ENCODE peak calls at places on chromosomes 16 and 17, in six cellular contexts. One of them, this sample, is unnamed. For H3K4me1, the result is how much of the 10 kb centered on the place peaks cover.

GRCh38 chr16:67657017-67657608 is 2.9 kb downstream of the ACD start:
- DNase-seq in A549: no peak
- DNase-seq in HCT116: no peak
- DNase-seq in HepG2: no peak
- DNase-seq in GM12878: no peak
- DNase-seq in Panc1: no peak
- DNase-seq in this sample: no peak

GRCh38 chr17:83125515-83126274 is 46.3 kb downstream of the METRNL start:
- DNase-seq in A549: no peak
- DNase-seq in GM12878: no peak
- DNase-seq in HepG2: no peak
- DNase-seq in Panc1: no peak
- DNase-seq in HCT116: no peak
- DNase-seq in this sample: no peak

GRCh38 chr16:6573577-6573976 is 759.1 kb upstream of the RBFOX1 start:
- DNase-seq in Panc1: no peak
- DNase-seq in GM12878: no peak
- DNase-seq in HepG2: peak
- DNase-seq in HCT116: no peak
- DNase-seq in A549: no peak
- DNase-seq in this sample: peak

GRCh38 chr17:75476274-75476673 is 19.8 kb downstream of the TMEM94 start:
- DNase-seq in Panc1: no peak
- DNase-seq in GM12878: no peak
- DNase-seq in A549: no peak
- DNase-seq in HCT116: no peak
- DNase-seq in HepG2: no peak
- DNase-seq in this sample: no peak

GRCh38 chr17:75625813-75626486 is 7.3 kb upstream of the SMIM5 start:
- DNase-seq in Panc1: no peak
- DNase-seq in GM12878: no peak
- DNase-seq in A549: peak
- DNase-seq in HCT116: no peak
- DNase-seq in HepG2: peak
- DNase-seq in this sample: peak

GRCh38 chr16:5004311-5004710 is 29.4 kb downstream of the NAGPA start:
- DNase-seq in A549: no peak
- DNase-seq in HepG2: no peak
- DNase-seq in GM12878: no peak
- DNase-seq in HCT116: no peak
- DNase-seq in Panc1: no peak
- DNase-seq in this sample: no peak

GRCh38 chr17:60139438-60140285 is 10.1 kb upstream of the CA4 start:
- DNase-seq in HCT116: peak
- DNase-seq in GM12878: no peak
- DNase-seq in A549: peak
- DNase-seq in Panc1: no peak
- DNase-seq in HepG2: peak
- DNase-seq in this sample: peak

GRCh38 chr16:16021988-16022682 is 72.7 kb downstream of the ABCC1 start:
- DNase-seq in HepG2: peak
- DNase-seq in Panc1: peak
- DNase-seq in HCT116: peak
- DNase-seq in A549: peak
- DNase-seq in GM12878: no peak
- DNase-seq in this sample: no peak

GRCh38 chr16:4361944-4362311 is 9.7 kb upstream of the VASN start:
- DNase-seq in HepG2: no peak
- DNase-seq in GM12878: no peak
- DNase-seq in A549: no peak
- DNase-seq in HCT116: no peak
- DNase-seq in Panc1: no peak
- DNase-seq in this sample: no peak

GRCh38 chr17:9971991-9972390 is 66.9 kb upstream of the RCVRN start:
- DNase-seq in HCT116: no peak
- DNase-seq in GM12878: no peak
- DNase-seq in Panc1: no peak
- DNase-seq in HepG2: no peak
- DNase-seq in A549: no peak
- DNase-seq in this sample: no peak

GRCh38 chr17:40560592-40561293 is 4.5 kb downstream of the CCR7 start:
- DNase-seq in Panc1: no peak
- DNase-seq in A549: no peak
- DNase-seq in HCT116: no peak
- DNase-seq in GM12878: peak
- DNase-seq in HepG2: no peak
- DNase-seq in this sample: no peak

GRCh38 chr17:39923836-39924690 is 3.3 kb downstream of the ORMDL3 start:
- DNase-seq in HCT116: no peak
- DNase-seq in HepG2: peak
- DNase-seq in Panc1: no peak
- DNase-seq in A549: no peak
- DNase-seq in GM12878: no peak
- DNase-seq in this sample: no peak

GRCh38 chr17:28554565-28554964 is 2.1 kb upstream of the UNC119 start:
- DNase-seq in A549: no peak
- DNase-seq in GM12878: no peak
- DNase-seq in HCT116: no peak
- DNase-seq in HepG2: no peak
- DNase-seq in Panc1: no peak
- DNase-seq in this sample: no peak

GRCh38 chr17:78781339-78782304 is at the start of gene CYTH1:
- DNase-seq in GM12878: no peak
- DNase-seq in HCT116: no peak
- DNase-seq in HepG2: no peak
- DNase-seq in A549: no peak
- DNase-seq in Panc1: no peak
- DNase-seq in this sample: peak

GRCh38 chr16:88067530-88068411 is 116.5 kb downstream of the BANP start:
- DNase-seq in HepG2: no peak
- DNase-seq in GM12878: no peak
- DNase-seq in A549: no peak
- DNase-seq in Panc1: no peak
- DNase-seq in HCT116: no peak
- DNase-seq in this sample: no peak

GRCh38 chr17:27552467-27552779 is 78.6 kb upstream of the LGALS9 start:
- DNase-seq in A549: peak
- DNase-seq in GM12878: no peak
- DNase-seq in HCT116: peak
- DNase-seq in Panc1: no peak
- DNase-seq in HepG2: peak
- DNase-seq in this sample: no peak

GRCh38 chr16:70254965-70255286 is 3.2 kb upstream of the EXOSC6 start:
- DNase-seq in HepG2: no peak
- DNase-seq in GM12878: no peak
- DNase-seq in HCT116: no peak
- DNase-seq in Panc1: no peak
- DNase-seq in A549: no peak
- DNase-seq in this sample: no peak

GRCh38 chr16:53809088-53809951 is 105.4 kb downstream of the FTO start:
- DNase-seq in HCT116: no peak
- DNase-seq in A549: no peak
- DNase-seq in HepG2: no peak
- DNase-seq in GM12878: no peak
- DNase-seq in Panc1: no peak
- DNase-seq in this sample: no peak

GRCh38 chr17:44966348-44967025 is 1.6 kb downstream of the C1QL1 start:
- DNase-seq in HepG2: no peak
- DNase-seq in Panc1: no peak
- DNase-seq in GM12878: no peak
- DNase-seq in HCT116: no peak
- DNase-seq in A549: no peak
- DNase-seq in this sample: peak

GRCh38 chr16:1164975-1165374 is 12.1 kb downstream of the CACNA1H start:
- DNase-seq in GM12878: no peak
- DNase-seq in HepG2: no peak
- DNase-seq in HCT116: no peak
- DNase-seq in Panc1: no peak
- DNase-seq in A549: no peak
- DNase-seq in this sample: no peak

GRCh38 chr16:2426941-2427361 is 2.3 kb upstream of the CCNF start:
- DNase-seq in HCT116: no peak
- DNase-seq in HepG2: no peak
- DNase-seq in GM12878: no peak
- DNase-seq in Panc1: no peak
- DNase-seq in A549: no peak
- DNase-seq in this sample: no peak

GRCh38 chr17:14741516-14741915 is 440.6 kb downstream of the HS3ST3B1 start:
- DNase-seq in HCT116: no peak
- DNase-seq in A549: peak
- DNase-seq in Panc1: no peak
- DNase-seq in HepG2: no peak
- DNase-seq in GM12878: no peak
- DNase-seq in this sample: no peak

GRCh38 chr17:14736631-14737030 is 435.8 kb downstream of the HS3ST3B1 start:
- DNase-seq in GM12878: no peak
- DNase-seq in A549: no peak
- DNase-seq in HCT116: no peak
- DNase-seq in HepG2: no peak
- DNase-seq in Panc1: no peak
- DNase-seq in this sample: no peak

GRCh38 chr17:14738652-14738988 is 437.7 kb downstream of the HS3ST3B1 start:
- DNase-seq in GM12878: no peak
- DNase-seq in Panc1: no peak
- DNase-seq in A549: peak
- DNase-seq in HCT116: no peak
- DNase-seq in HepG2: no peak
- DNase-seq in this sample: no peak

GRCh38 chr17:14739656-14740431 is 439.0 kb downstream of the HS3ST3B1 start:
- DNase-seq in Panc1: no peak
- DNase-seq in HCT116: no peak
- DNase-seq in GM12878: no peak
- DNase-seq in A549: no peak
- DNase-seq in HepG2: no peak
- DNase-seq in this sample: no peak

DNA sequence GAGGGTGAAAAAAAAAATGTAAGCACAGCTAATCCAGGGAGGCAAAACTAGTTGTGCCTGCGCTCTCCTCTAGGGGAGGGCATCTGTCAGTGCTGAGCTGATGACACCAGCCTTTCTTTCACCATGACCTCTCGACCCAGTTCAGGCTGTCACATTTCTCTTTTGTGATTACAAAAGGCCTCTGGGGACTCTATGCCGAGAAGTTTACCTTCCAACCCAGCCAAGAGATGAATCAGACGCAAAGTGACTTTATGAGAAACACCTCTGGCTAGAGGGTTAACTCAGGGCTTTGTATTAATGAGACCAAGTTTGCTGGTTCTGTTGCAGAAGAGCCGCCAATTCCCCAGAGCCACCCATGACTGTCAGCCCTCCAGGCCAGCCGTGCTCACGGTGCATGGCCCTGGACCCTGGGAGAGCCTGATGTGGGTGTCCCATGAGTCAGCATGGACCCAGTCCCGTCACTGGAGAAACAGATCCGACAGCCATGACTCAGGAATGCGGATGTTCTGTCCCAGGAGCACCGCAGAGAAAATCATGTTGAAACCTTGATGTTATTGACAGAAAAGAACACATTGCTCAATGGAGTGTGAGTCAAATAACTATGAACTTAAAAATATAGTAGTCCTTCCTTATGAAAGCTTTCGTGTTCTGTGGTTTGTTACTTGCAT is 437.2 kb downstream of the HS3ST3B1 start:
- DNase-seq in A549: peak
- DNase-seq in GM12878: no peak
- DNase-seq in HepG2: peak
- DNase-seq in Panc1: peak
- DNase-seq in HCT116: no peak
- DNase-seq in this sample: peak
- TF ChIP-seq REST in A549: no peak
- TF ChIP-seq REST in GM12878: no peak
- TF ChIP-seq REST in HepG2: no peak
- TF ChIP-seq REST in Panc1: no peak
- TF ChIP-seq REST in HCT116: no peak
- TF ChIP-seq REST in this sample: no peak

GRCh38 chr17:81454473-81454872 is 58.1 kb downstream of the ACTG1 start:
- DNase-seq in GM12878: no peak
- DNase-seq in A549: no peak
- DNase-seq in HCT116: no peak
- DNase-seq in HepG2: no peak
- DNase-seq in Panc1: no peak
- DNase-seq in this sample: no peak
- H3K4me1 ChIP-seq in GM12878: under half
- H3K4me1 ChIP-seq in A549: under half
- H3K4me1 ChIP-seq in HCT116: under half
- H3K4me1 ChIP-seq in HepG2: under half
- H3K4me1 ChIP-seq in Panc1: under half
- H3K4me1 ChIP-seq in this sample: under half

GRCh38 chr17:77184474-77184873 is 43.7 kb downstream of the SEC14L1 start:
- DNase-seq in HepG2: no peak
- DNase-seq in HCT116: no peak
- DNase-seq in Panc1: no peak
- DNase-seq in GM12878: no peak
- DNase-seq in A549: no peak
- DNase-seq in this sample: no peak
- TF ChIP-seq REST in HepG2: no peak
- TF ChIP-seq REST in HCT116: no peak
- TF ChIP-seq REST in Panc1: no peak
- TF ChIP-seq REST in GM12878: no peak
- TF ChIP-seq REST in A549: no peak
- TF ChIP-seq REST in this sample: no peak

GRCh38 chr17:19294443-19294842 is 57.3 kb downstream of the EPN2 start:
- DNase-seq in A549: no peak
- DNase-seq in Panc1: no peak
- DNase-seq in GM12878: no peak
- DNase-seq in HCT116: no peak
- DNase-seq in HepG2: no peak
- DNase-seq in this sample: no peak
- H3K4me1 ChIP-seq in A549: under half
- H3K4me1 ChIP-seq in Panc1: under half
- H3K4me1 ChIP-seq in GM12878: under half
- H3K4me1 ChIP-seq in HCT116: under half
- H3K4me1 ChIP-seq in HepG2: under half
- H3K4me1 ChIP-seq in this sample: under half

GRCh38 chr16:26772503-26772902 is 294.2 kb upstream of the C16orf82 start:
- DNase-seq in GM12878: no peak
- DNase-seq in HepG2: no peak
- DNase-seq in Panc1: no peak
- DNase-seq in A549: no peak
- DNase-seq in HCT116: no peak
- DNase-seq in this sample: no peak
- TF ChIP-seq REST in GM12878: no peak
- TF ChIP-seq REST in HepG2: no peak
- TF ChIP-seq REST in Panc1: no peak
- TF ChIP-seq REST in A549: no peak
- TF ChIP-seq REST in HCT116: no peak
- TF ChIP-seq REST in this sample: no peak

DNA sequence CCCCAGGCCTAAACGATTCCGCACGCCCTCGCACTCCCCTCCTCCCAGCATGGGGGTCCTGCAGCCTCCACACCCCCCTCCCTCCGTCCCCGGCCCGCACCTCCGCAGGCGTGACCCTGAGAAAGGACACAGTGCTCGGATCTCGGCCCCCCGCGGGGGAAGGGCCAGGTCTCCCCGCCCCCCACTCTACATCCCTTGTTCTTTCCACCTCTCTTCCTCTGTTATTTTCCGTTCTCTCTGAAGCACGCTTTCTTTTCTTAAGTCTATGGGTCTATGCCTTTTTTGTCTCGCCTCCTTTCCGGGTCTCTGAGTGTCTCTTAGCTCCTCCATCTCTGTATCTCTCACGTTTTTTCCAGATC is 2.0 kb upstream of the HES7 start:
- DNase-seq in Panc1: no peak
- DNase-seq in HepG2: no peak
- DNase-seq in A549: no peak
- DNase-seq in GM12878: no peak
- DNase-seq in HCT116: no peak
- DNase-seq in this sample: peak
- H3K4me1 ChIP-seq in Panc1: under half
- H3K4me1 ChIP-seq in HepG2: under half
- H3K4me1 ChIP-seq in A549: under half
- H3K4me1 ChIP-seq in GM12878: under half
- H3K4me1 ChIP-seq in HCT116: under half
- H3K4me1 ChIP-seq in this sample: under half

GRCh38 chr16:50464325-50465290 is 83.6 kb upstream of the NKD1 start:
- DNase-seq in HepG2: no peak
- DNase-seq in Panc1: no peak
- DNase-seq in A549: no peak
- DNase-seq in GM12878: no peak
- DNase-seq in HCT116: no peak
- DNase-seq in this sample: peak
- TF ChIP-seq REST in HepG2: no peak
- TF ChIP-seq REST in Panc1: no peak
- TF ChIP-seq REST in A549: no peak
- TF ChIP-seq REST in GM12878: no peak
- TF ChIP-seq REST in HCT116: no peak
- TF ChIP-seq REST in this sample: no peak

This sample was measured in GM23338.